ENCODE peak calls at places on chromosomes 12 and 14, in ten cellular contexts. P is OCI-LY7, Q is fibroblast of mammary gland, U is psoas muscle, A is fibroblast of lung, D is thoracic aorta, L is HFF-Myc, M is IMR-90, E is ascending aorta, C is mucosa of descending colon. Y is an unnamed sample.

GRCh38 chr12:132603240-132604107 is 6.9 kb downstream of the LRCOL1 start:
- DNase-seq in P (no peak), C (peak; percentile 39), D (no peak), L (no peak), M (no peak), U (no peak), E (no peak), Q (no peak), A (no peak), Y (no peak)

GRCh38 chr12:95673576-95673975 is 117.0 kb downstream of the NTN4 start:
- DNase-seq in M (no peak), Q (no peak), P (no peak), D (no peak), U (no peak), A (no peak), C (no peak), L (no peak), E (no peak), Y (no peak)

GRCh38 chr12:30134229-30134628 is 350.5 kb upstream of the TMTC1 start:
- DNase-seq in P (no peak), L (no peak), E (no peak), M (no peak), U (no peak), D (no peak), C (no peak), Q (no peak), A (no peak), Y (no peak)

GRCh38 chr12:42240131-42240750 is 2.2 kb upstream of the YAF2 start:
- DNase-seq in E (no peak), A (no peak), U (no peak), M (no peak), P (no peak), D (no peak), L (no peak), Q (no peak), C (no peak), Y (no peak)

GRCh38 chr12:132280436-132280835 is 49.0 kb downstream of the GALNT9 start:
- DNase-seq in C (peak; percentile 26), A (no peak), D (no peak), Q (no peak), E (no peak), L (no peak), P (no peak), U (peak; percentile 4), M (no peak), Y (no peak)

GRCh38 chr14:59566281-59566680 is 10.3 kb downstream of the CCDC175 start:
- DNase-seq in A (no peak), E (no peak), D (no peak), M (no peak), L (no peak), U (no peak), P (no peak), Q (no peak), C (no peak), Y (no peak)

GRCh38 chr14:67820428-67820881 is 876 bp downstream of the RAD51B start:
- DNase-seq in C (no peak), M (peak; percentile 31), L (no peak), A (peak; percentile 14), E (no peak), U (no peak), Q (peak; percentile 73), P (peak; percentile 27), D (no peak), Y (peak; percentile 14)

GRCh38 chr12:93377252-93377542 is 528 bp upstream of the NUDT4 start:
- DNase-seq in U (no peak), E (no peak), D (peak; percentile 56), P (no peak), M (no peak), A (no peak), L (no peak), Q (no peak), C (no peak), Y (no peak)

DNA sequence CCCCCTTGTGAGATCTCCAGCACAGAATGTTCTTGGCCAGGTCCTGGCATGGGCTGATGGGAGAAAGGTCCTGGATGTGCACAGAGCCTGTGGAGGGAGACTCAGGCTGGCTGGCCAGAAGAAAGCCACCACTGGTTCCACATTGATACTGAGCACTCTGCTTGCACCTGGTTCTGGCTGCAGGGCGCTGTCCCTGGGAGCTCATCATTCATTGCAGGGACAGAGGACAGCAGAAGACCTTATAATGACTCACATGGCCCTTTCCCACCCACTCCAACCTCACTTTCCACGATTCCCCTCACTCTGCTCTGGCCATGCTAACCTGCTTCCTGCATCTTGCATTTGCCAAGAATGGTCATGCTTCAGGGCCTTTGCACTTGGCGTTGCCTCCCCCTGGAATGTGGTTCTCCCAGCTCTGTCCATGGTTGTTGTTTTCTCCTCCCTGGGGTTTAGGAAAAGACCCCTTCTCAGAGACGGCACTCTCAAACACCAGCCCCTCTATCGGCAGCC is 10.3 kb downstream of the KRT7 start:
- DNase-seq in C (no peak), A (no peak), P (no peak), Q (no peak), M (peak; percentile 28), U (no peak), L (no peak), E (no peak), D (no peak), Y (no peak)
- TF ChIP-seq CTCF in C (no peak), A (no peak), P (no peak), Q (no peak), M (no peak), U (no peak), L (no peak), E (no peak), D (no peak), Y (no peak)

DNA sequence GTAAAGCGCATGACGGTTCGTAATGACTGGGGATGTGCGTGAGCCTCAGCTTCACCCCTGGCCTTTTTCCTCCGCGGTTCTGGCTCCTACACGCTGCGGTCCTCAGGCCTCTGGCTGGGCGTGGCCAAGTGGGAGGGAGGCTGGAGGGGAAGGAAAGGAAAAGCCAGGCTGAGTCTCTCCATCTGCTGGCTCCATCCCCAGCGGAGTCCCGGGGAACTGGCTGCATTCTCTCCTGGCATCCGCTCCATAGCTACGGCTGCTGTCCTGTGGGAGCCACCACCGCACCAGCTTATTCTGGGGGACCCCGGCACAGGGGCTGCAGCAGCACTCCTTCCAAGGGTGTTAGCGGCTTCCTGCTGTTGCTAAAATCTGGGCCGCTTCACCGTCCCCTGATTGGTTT is 68.2 kb upstream of the SLC24A4 start:
- DNase-seq in L (no peak), Q (peak; percentile 64), P (no peak), C (peak; percentile 58), M (peak; percentile 45), E (no peak), D (no peak), U (peak; percentile 60), A (peak; percentile 41), Y (peak; percentile 35)
- H3K4me3 ChIP-seq in L (no peak overlapping the region), Q (no peak overlapping the region), P (no peak overlapping the region), C (no peak overlapping the region), M (no peak overlapping the region), E (peak overlapping the region; percentile 33), D (peak overlapping the region; percentile 51), U (no peak overlapping the region), A (peak overlapping the region; percentile 41), Y (no peak overlapping the region)

DNA sequence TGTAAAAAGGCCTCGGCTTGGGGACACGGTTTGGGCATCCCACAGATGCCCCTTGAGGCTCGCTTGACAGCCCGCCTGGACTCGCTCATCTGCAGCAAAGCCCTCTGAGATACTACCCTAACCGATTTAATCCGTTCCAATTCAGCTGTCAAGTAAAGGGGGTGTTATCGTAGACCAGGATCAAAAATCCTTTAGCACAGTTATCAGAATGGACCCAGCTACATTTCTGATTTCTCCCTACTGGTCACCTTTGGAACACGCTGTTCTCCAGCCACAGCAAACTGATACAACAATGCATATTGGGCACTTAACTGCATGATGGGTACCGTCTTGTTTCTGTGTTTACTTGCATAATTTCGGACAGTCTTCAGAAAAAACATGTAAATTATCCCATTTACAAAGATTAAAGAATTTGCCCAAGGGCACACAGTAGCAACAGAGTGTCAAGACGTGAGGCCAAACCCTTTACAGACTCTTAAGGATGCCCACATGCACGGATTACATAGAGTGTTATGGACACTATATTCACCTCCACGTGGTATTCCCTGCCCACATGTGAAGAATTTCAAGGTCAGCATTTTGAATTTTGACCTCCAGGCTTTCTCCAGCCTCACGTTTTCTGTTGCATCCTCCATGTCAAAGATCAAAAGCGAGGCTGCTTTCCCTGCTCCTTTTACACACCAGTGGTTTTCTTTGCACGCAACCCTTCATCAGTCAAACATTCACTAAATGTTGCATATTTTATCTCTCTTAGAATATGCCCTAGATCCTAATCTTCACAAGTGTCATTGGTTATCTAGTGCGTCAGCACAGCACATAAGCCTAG is 3.2 kb upstream of the DUSP6 start:
- DNase-seq in M (no peak), P (no peak), E (no peak), A (peak; percentile 40), L (no peak), C (no peak), Q (no peak), U (no peak), D (no peak), Y (no peak)
- TF ChIP-seq CTCF in M (peak; percentile 22), P (peak; percentile 15), E (no peak), A (no peak), L (no peak), C (peak; percentile 11), Q (no peak), U (no peak), D (peak; percentile 32), Y (no peak)

GRCh38 chr12:19480459-19480858 is 41.2 kb downstream of the AEBP2 start:
- DNase-seq in D (no peak), M (no peak), A (no peak), E (no peak), U (no peak), L (no peak), Q (no peak), P (no peak), C (no peak), Y (no peak)

GRCh38 chr12:19484738-19485137 is 45.4 kb downstream of the AEBP2 start:
- DNase-seq in C (no peak), M (no peak), P (no peak), U (no peak), A (no peak), L (no peak), Q (no peak), E (no peak), D (no peak), Y (no peak)

GRCh38 chr12:19483727-19484126 is 44.4 kb downstream of the AEBP2 start:
- DNase-seq in D (no peak), A (peak; percentile 20), C (no peak), Q (peak; percentile 31), U (no peak), E (no peak), P (no peak), L (no peak), M (no peak), Y (no peak)

GRCh38 chr12:19482036-19482435 is 42.7 kb downstream of the AEBP2 start:
- DNase-seq in M (no peak), C (no peak), D (no peak), L (no peak), P (no peak), E (no peak), U (no peak), A (no peak), Q (no peak), Y (no peak)

DNA sequence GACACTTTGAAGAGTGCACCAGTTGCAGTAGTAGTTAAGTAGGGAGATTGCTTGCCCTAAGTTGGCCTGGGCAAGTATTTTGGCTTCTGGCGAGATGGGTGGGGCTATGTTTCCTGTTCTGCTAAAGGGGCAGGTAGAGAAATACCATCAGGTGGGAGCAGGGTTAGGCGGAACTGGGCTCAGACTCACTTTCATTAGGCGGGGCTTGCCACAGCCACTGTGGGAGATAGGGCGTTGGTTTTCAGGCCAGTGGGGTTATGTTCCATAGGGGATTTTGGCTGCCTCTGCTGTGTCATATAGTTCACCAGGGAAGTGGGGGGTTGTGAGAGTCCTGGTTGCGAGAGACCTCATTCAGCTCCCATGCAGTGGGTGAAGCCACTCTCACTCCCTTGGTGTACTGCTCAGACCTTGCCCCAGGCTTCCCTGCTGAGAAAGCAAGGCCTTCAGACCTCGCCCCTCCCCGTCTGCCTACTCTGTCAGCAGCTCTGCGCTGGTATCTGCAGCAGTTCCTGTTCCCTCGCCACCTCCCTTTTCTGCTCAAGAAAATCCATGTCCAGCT is 43.3 kb downstream of the AEBP2 start:
- DNase-seq in C (no peak), M (no peak), E (no peak), L (no peak), D (no peak), P (no peak), U (peak; percentile 21), A (no peak), Q (no peak), Y (peak; percentile 35)
- H3K4me3 ChIP-seq in C (no peak overlapping the region), M (no peak overlapping the region), E (no peak overlapping the region), L (no peak overlapping the region), D (peak overlapping the region; percentile 52), P (no peak overlapping the region), U (no peak overlapping the region), A (no peak overlapping the region), Q (no peak overlapping the region), Y (no peak overlapping the region)